ENCODE peak calls at places on chromosome 22, in four cellular contexts. One of them, this sample, is unnamed.

GRCh38 chr22:30424471-30425326 is 869 bp upstream of the MTFP1 start:
- DNase-seq in heart left ventricle: no peak
- DNase-seq in neural progenitor cell: peak; percentile 57
- DNase-seq in CD8-positive, alpha-beta T cell: no peak
- DNase-seq in this sample: no peak

GRCh38 chr22:22037740-22038139 is 55.2 kb upstream of the TOP3B start:
- DNase-seq in heart left ventricle: no peak
- DNase-seq in neural progenitor cell: peak; percentile 38
- DNase-seq in CD8-positive, alpha-beta T cell: no peak
- DNase-seq in this sample: no peak

GRCh38 chr22:41417622-41418390 is 28.8 kb downstream of the TOB2 start:
- DNase-seq in heart left ventricle: peak; percentile 95
- DNase-seq in neural progenitor cell: no peak
- DNase-seq in CD8-positive, alpha-beta T cell: no peak
- DNase-seq in this sample: peak; percentile 97

GRCh38 chr22:28333106-28333505 is 346.5 kb downstream of the TTC28 start:
- DNase-seq in heart left ventricle: no peak
- DNase-seq in neural progenitor cell: no peak
- DNase-seq in CD8-positive, alpha-beta T cell: no peak
- DNase-seq in this sample: no peak

GRCh38 chr22:44530106-44530505 is 32.1 kb upstream of the RTL6 start:
- DNase-seq in heart left ventricle: no peak
- DNase-seq in neural progenitor cell: no peak
- DNase-seq in CD8-positive, alpha-beta T cell: no peak
- DNase-seq in this sample: no peak

GRCh38 chr22:47205562-47205961 is 443.1 kb downstream of the TBC1D22A start:
- DNase-seq in heart left ventricle: no peak
- DNase-seq in neural progenitor cell: no peak
- DNase-seq in CD8-positive, alpha-beta T cell: no peak
- DNase-seq in this sample: no peak

GRCh38 chr22:46041642-46042041 is 64.7 kb upstream of the WNT7B start:
- DNase-seq in heart left ventricle: no peak
- DNase-seq in neural progenitor cell: no peak
- DNase-seq in CD8-positive, alpha-beta T cell: no peak
- DNase-seq in this sample: no peak

GRCh38 chr22:44191036-44191454 is 10.3 kb downstream of the PARVG start:
- DNase-seq in heart left ventricle: no peak
- DNase-seq in neural progenitor cell: no peak
- DNase-seq in CD8-positive, alpha-beta T cell: no peak
- DNase-seq in this sample: no peak

GRCh38 chr22:49863936-49864335 is 10.3 kb downstream of the ZBED4 start:
- DNase-seq in heart left ventricle: no peak
- DNase-seq in neural progenitor cell: no peak
- DNase-seq in CD8-positive, alpha-beta T cell: no peak
- DNase-seq in this sample: no peak

GRCh38 chr22:45975266-45976161 is 1.4 kb downstream of the WNT7B start:
- DNase-seq in heart left ventricle: no peak
- DNase-seq in neural progenitor cell: peak; percentile 60
- DNase-seq in CD8-positive, alpha-beta T cell: no peak
- DNase-seq in this sample: no peak

GRCh38 chr22:20392983-20393704 is 807 bp upstream of the ZNF74 start:
- DNase-seq in heart left ventricle: peak; percentile 31
- DNase-seq in neural progenitor cell: no peak
- DNase-seq in CD8-positive, alpha-beta T cell: no peak
- DNase-seq in this sample: no peak

GRCh38 chr22:20305894-20306645 is 13.8 kb downstream of the DGCR6L start:
- DNase-seq in heart left ventricle: no peak
- DNase-seq in neural progenitor cell: no peak
- DNase-seq in CD8-positive, alpha-beta T cell: no peak
- DNase-seq in this sample: no peak

GRCh38 chr22:20130739-20131592 is 638 bp upstream of the ZDHHC8 start:
- DNase-seq in heart left ventricle: peak; percentile 96
- DNase-seq in neural progenitor cell: peak; percentile 86
- DNase-seq in CD8-positive, alpha-beta T cell: peak; percentile 78
- DNase-seq in this sample: peak; percentile 64

GRCh38 chr22:50545522-50546325 is at the start of gene KLHDC7B:
- DNase-seq in heart left ventricle: no peak
- DNase-seq in neural progenitor cell: no peak
- DNase-seq in CD8-positive, alpha-beta T cell: no peak
- DNase-seq in this sample: no peak

GRCh38 chr22:29480512-29481264 is 670 bp downstream of the NEFH start:
- DNase-seq in heart left ventricle: no peak
- DNase-seq in neural progenitor cell: peak; percentile 82
- DNase-seq in CD8-positive, alpha-beta T cell: no peak
- DNase-seq in this sample: peak; percentile 76

GRCh38 chr22:45424241-45424731 is 10.8 kb downstream of the RIBC2 start:
- DNase-seq in heart left ventricle: peak; percentile 51
- DNase-seq in neural progenitor cell: no peak
- DNase-seq in CD8-positive, alpha-beta T cell: no peak
- DNase-seq in this sample: no peak

GRCh38 chr22:21104126-21104691 is 58.5 kb downstream of the LRRC74B start:
- DNase-seq in heart left ventricle: no peak
- DNase-seq in neural progenitor cell: no peak
- DNase-seq in CD8-positive, alpha-beta T cell: no peak
- DNase-seq in this sample: no peak

GRCh38 chr22:26529345-26529744 is 17.1 kb upstream of the TFIP11 start:
- DNase-seq in heart left ventricle: no peak
- DNase-seq in neural progenitor cell: no peak
- DNase-seq in CD8-positive, alpha-beta T cell: no peak
- DNase-seq in this sample: no peak

GRCh38 chr22:44887941-44888366 is 121.9 kb downstream of the PHF21B start:
- DNase-seq in heart left ventricle: no peak
- DNase-seq in neural progenitor cell: no peak
- DNase-seq in CD8-positive, alpha-beta T cell: no peak
- DNase-seq in this sample: no peak

GRCh38 chr22:46113910-46114517 is 36.3 kb upstream of the PPARA start:
- DNase-seq in heart left ventricle: peak; percentile 79
- DNase-seq in neural progenitor cell: no peak
- DNase-seq in CD8-positive, alpha-beta T cell: no peak
- DNase-seq in this sample: no peak

GRCh38 chr22:27851974-27852713 is 50.6 kb upstream of the MN1 start:
- DNase-seq in heart left ventricle: no peak
- DNase-seq in neural progenitor cell: peak; percentile 35
- DNase-seq in CD8-positive, alpha-beta T cell: no peak
- DNase-seq in this sample: no peak

GRCh38 chr22:45764051-45764450 is 92.4 kb downstream of the ATXN10 start:
- DNase-seq in heart left ventricle: no peak
- DNase-seq in neural progenitor cell: peak; percentile 14
- DNase-seq in CD8-positive, alpha-beta T cell: no peak
- DNase-seq in this sample: no peak

GRCh38 chr22:29782061-29782845 is 15.1 kb downstream of the UQCR10 start:
- DNase-seq in heart left ventricle: peak; percentile 85
- DNase-seq in neural progenitor cell: no peak
- DNase-seq in CD8-positive, alpha-beta T cell: no peak
- DNase-seq in this sample: peak; percentile 17

GRCh38 chr22:23827351-23827995 is 11.3 kb downstream of the DERL3 start:
- DNase-seq in heart left ventricle: no peak
- DNase-seq in neural progenitor cell: peak; percentile 1
- DNase-seq in CD8-positive, alpha-beta T cell: no peak
- DNase-seq in this sample: no peak

GRCh38 chr22:35493074-35493473 is 47.6 kb upstream of the RASD2 start:
- DNase-seq in heart left ventricle: no peak
- DNase-seq in neural progenitor cell: no peak
- DNase-seq in CD8-positive, alpha-beta T cell: no peak
- DNase-seq in this sample: no peak

GRCh38 chr22:32897400-32897799 is 95.9 kb downstream of the TIMP3 start:
- DNase-seq in heart left ventricle: no peak
- DNase-seq in neural progenitor cell: no peak
- DNase-seq in CD8-positive, alpha-beta T cell: no peak
- DNase-seq in this sample: no peak

GRCh38 chr22:27863001-27863400 is 56.1 kb downstream of the PITPNB start:
- DNase-seq in heart left ventricle: no peak
- DNase-seq in neural progenitor cell: no peak
- DNase-seq in CD8-positive, alpha-beta T cell: no peak
- DNase-seq in this sample: no peak

GRCh38 chr22:46477967-46478635 is 59.3 kb downstream of the CELSR1 start:
- DNase-seq in heart left ventricle: no peak
- DNase-seq in neural progenitor cell: no peak
- DNase-seq in CD8-positive, alpha-beta T cell: no peak
- DNase-seq in this sample: no peak

GRCh38 chr22:22168190-22168940 is 76.2 kb upstream of the VPREB1 start:
- DNase-seq in heart left ventricle: no peak
- DNase-seq in neural progenitor cell: peak; percentile 30
- DNase-seq in CD8-positive, alpha-beta T cell: no peak
- DNase-seq in this sample: no peak

GRCh38 chr22:42673898-42674390 is 24.8 kb upstream of the CYB5R3 start:
- DNase-seq in heart left ventricle: no peak
- DNase-seq in neural progenitor cell: no peak
- DNase-seq in CD8-positive, alpha-beta T cell: no peak
- DNase-seq in this sample: no peak

GRCh38 chr22:42797021-42797420 is 60.1 kb downstream of the ARFGAP3 start:
- DNase-seq in heart left ventricle: peak; percentile 56
- DNase-seq in neural progenitor cell: no peak
- DNase-seq in CD8-positive, alpha-beta T cell: no peak
- DNase-seq in this sample: no peak

GRCh38 chr22:29128891-29129643 is 56.2 kb downstream of the KREMEN1 start:
- DNase-seq in heart left ventricle: no peak
- DNase-seq in neural progenitor cell: no peak
- DNase-seq in CD8-positive, alpha-beta T cell: no peak
- DNase-seq in this sample: no peak

DNA sequence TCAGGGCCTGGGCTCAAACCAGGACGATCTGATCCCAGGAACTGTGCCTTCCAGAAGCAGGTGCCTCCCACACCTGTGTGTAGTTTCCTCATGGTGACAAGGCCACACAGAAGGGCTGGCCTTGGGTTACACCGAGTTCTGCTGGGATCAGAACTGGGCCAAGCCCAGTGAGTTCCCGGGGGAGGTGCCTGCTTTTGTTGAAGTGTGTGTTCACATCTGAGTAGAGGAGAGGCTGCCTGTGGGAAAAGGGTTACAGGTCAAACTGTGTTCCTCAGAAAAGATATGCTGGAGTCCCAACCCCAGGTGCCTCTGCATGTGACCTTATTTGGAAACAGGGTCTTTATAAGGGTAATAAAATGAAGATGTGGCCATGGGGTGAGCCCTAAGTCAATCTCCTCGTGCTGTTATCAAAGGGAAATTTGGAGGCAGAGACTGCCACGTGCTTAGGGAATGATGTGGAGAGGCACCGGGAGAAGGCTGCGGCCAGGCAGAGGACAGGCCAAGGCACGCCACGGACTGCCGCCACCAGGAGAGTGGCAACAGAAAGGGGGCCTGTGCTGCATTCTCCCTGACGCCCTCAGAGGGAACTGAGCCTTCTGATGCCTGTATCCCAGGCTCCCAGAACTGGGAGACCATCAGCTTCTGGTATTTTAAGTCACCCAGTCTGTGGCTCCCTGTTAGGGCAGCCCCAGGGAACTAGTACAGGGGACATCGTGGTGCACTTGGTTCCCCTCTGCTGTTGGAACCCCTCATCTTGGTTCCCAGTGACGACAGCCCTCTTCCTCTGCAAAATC is 158.8 kb downstream of the CACNA1I start:
- DNase-seq in heart left ventricle: no peak
- DNase-seq in neural progenitor cell: no peak
- DNase-seq in CD8-positive, alpha-beta T cell: no peak
- DNase-seq in this sample: no peak
- H3K27ac ChIP-seq in heart left ventricle: no peak overlapping the region
- H3K27ac ChIP-seq in neural progenitor cell: no peak overlapping the region
- H3K27ac ChIP-seq in CD8-positive, alpha-beta T cell: no peak overlapping the region
- H3K27ac ChIP-seq in this sample: no peak overlapping the region

GRCh38 chr22:31683181-31684105 is 21.4 kb upstream of the PISD start:
- DNase-seq in heart left ventricle: no peak
- DNase-seq in neural progenitor cell: no peak
- DNase-seq in CD8-positive, alpha-beta T cell: no peak
- DNase-seq in this sample: no peak

GRCh38 chr22:31678748-31679147 is 16.7 kb upstream of the PISD start:
- DNase-seq in heart left ventricle: no peak
- DNase-seq in neural progenitor cell: no peak
- DNase-seq in CD8-positive, alpha-beta T cell: no peak
- DNase-seq in this sample: no peak

GRCh38 chr22:31681625-31682345 is 19.8 kb upstream of the PISD start:
- DNase-seq in heart left ventricle: no peak
- DNase-seq in neural progenitor cell: no peak
- DNase-seq in CD8-positive, alpha-beta T cell: no peak
- DNase-seq in this sample: no peak

GRCh38 chr22:31682751-31683150 is 20.7 kb upstream of the PISD start:
- DNase-seq in heart left ventricle: no peak
- DNase-seq in neural progenitor cell: no peak
- DNase-seq in CD8-positive, alpha-beta T cell: no peak
- DNase-seq in this sample: no peak

DNA sequence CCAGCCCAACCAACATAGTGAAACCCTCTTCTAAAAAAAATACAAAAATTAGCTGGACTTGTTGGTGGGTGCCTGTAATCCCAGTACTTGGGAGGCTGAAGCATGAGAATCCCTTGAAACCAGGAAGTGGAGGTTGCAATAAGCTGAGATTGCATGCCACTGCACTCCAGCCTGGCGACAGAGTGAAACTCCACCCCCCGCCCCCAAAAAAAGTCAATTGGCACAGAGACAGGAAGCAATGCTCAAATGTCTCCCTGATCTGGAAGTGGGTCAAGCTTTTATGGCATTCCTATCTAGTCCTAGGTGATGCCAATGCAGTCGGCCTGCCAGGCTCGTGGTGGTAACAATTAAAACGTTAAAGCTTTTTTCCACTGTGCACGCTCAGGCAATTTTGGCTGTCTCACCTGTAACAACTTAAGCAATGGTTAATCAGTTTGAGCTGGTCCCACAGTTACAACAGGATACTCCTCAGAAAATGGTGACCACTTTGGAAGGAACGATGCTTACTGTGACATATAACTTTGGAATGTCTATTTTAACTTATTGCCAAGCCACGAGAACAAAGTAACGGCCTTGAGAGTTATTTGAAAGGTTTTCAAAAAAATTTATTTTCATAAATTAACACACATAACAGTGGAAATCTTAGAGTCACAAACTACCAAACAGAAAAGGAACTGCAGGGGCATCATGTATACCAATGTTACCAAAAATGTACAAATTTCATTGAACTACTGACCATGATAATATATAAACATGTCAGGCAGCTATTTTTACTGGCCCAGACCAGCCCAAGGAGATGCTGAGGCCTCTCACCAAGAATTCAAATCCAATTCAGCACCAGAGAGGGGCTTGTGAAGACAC is 19.0 kb upstream of the PISD start:
- DNase-seq in heart left ventricle: no peak
- DNase-seq in neural progenitor cell: no peak
- DNase-seq in CD8-positive, alpha-beta T cell: no peak
- DNase-seq in this sample: no peak
- H3K27ac ChIP-seq in heart left ventricle: no peak overlapping the region
- H3K27ac ChIP-seq in neural progenitor cell: no peak overlapping the region
- H3K27ac ChIP-seq in CD8-positive, alpha-beta T cell: no peak overlapping the region
- H3K27ac ChIP-seq in this sample: no peak overlapping the region

GRCh38 chr22:37510046-37510445 is 9.2 kb downstream of the CARD10 start:
- DNase-seq in heart left ventricle: no peak
- DNase-seq in neural progenitor cell: no peak
- DNase-seq in CD8-positive, alpha-beta T cell: no peak
- DNase-seq in this sample: no peak
- H3K27ac ChIP-seq in heart left ventricle: peak overlapping the region; percentile 54
- H3K27ac ChIP-seq in neural progenitor cell: no peak overlapping the region
- H3K27ac ChIP-seq in CD8-positive, alpha-beta T cell: no peak overlapping the region
- H3K27ac ChIP-seq in this sample: no peak overlapping the region

GRCh38 chr22:38290347-38290746 is 17.5 kb upstream of the TMEM184B start:
- DNase-seq in heart left ventricle: no peak
- DNase-seq in neural progenitor cell: no peak
- DNase-seq in CD8-positive, alpha-beta T cell: no peak
- DNase-seq in this sample: no peak
- H3K27ac ChIP-seq in heart left ventricle: no peak overlapping the region
- H3K27ac ChIP-seq in neural progenitor cell: peak overlapping the region; percentile 76
- H3K27ac ChIP-seq in CD8-positive, alpha-beta T cell: no peak overlapping the region
- H3K27ac ChIP-seq in this sample: no peak overlapping the region